ENCODE peak calls at places on chromosomes 6 and 20, in five cellular contexts. T is prostate gland, C is MM.1S, I is fibroblast of lung, J is stomach. W is an unnamed sample. For H3K9me3 and H3K4me1, the result is how much of the 10 kb centered on the place peaks cover.

GRCh38 chr20:21511850-21512633 is 1.8 kb downstream of the NKX2-2 start:
- DNase-seq in T (no peak), C (no peak), I (no peak), J (no peak), W (no peak)

GRCh38 chr6:135346747-135347146 is 150.8 kb downstream of the AHI1 start:
- DNase-seq in T (no peak), C (peak), I (no peak), J (no peak), W (no peak)

GRCh38 chr20:21528870-21529269 is 15.0 kb upstream of the NKX2-2 start:
- DNase-seq in T (no peak), C (no peak), I (no peak), J (no peak), W (no peak)

GRCh38 chr20:63342561-63343459 is 18.3 kb downstream of the CHRNA4 start:
- DNase-seq in T (no peak), C (no peak), I (no peak), J (no peak), W (no peak)

GRCh38 chr6:21634582-21634981 is 41.0 kb downstream of the SOX4 start:
- DNase-seq in T (no peak), C (no peak), I (peak), J (no peak), W (no peak)

GRCh38 chr20:44274303-44275017 is 27.4 kb downstream of the GDAP1L1 start:
- DNase-seq in T (no peak), C (no peak), I (no peak), J (no peak), W (no peak)

GRCh38 chr6:20404641-20405032 is 3.0 kb downstream of the E2F3 start:
- DNase-seq in T (no peak), C (peak), I (peak), J (no peak), W (no peak)

GRCh38 chr20:14634666-14635065 is 297.3 kb upstream of the FLRT3 start:
- DNase-seq in T (no peak), C (no peak), I (no peak), J (no peak), W (no peak)

GRCh38 chr6:76972463-76972862 is 490.8 kb downstream of the HTR1B start:
- DNase-seq in T (no peak), C (no peak), I (no peak), J (no peak), W (no peak)

GRCh38 chr20:63708301-63709148 is 686 bp downstream of the ZGPAT start:
- DNase-seq in T (no peak), C (no peak), I (no peak), J (no peak), W (peak)

GRCh38 chr6:16564430-16564829 is 196.8 kb downstream of the ATXN1 start:
- DNase-seq in T (no peak), C (no peak), I (peak), J (no peak), W (no peak)

GRCh38 chr6:134175532-134176282 is 123.3 kb upstream of the SLC2A12 start:
- DNase-seq in T (peak), C (peak), I (peak), J (peak), W (no peak)

GRCh38 chr20:46089076-46089337 is 755 bp downstream of the NCOA5 start:
- DNase-seq in T (no peak), C (no peak), I (no peak), J (no peak), W (peak)

GRCh38 chr6:71206086-71206485 is 82.5 kb upstream of the OGFRL1 start:
- DNase-seq in T (no peak), C (no peak), I (no peak), J (no peak), W (no peak)

GRCh38 chr6:124434416-124434815 is 527.8 kb upstream of the RNF217 start:
- DNase-seq in T (no peak), C (no peak), I (peak), J (no peak), W (no peak)

GRCh38 chr20:528923-529594 is 14.5 kb downstream of the CSNK2A1 start:
- DNase-seq in T (no peak), C (no peak), I (peak), J (no peak), W (no peak)

GRCh38 chr20:53801609-53802370 is 208.2 kb upstream of the ZNF217 start:
- DNase-seq in T (no peak), C (no peak), I (no peak), J (no peak), W (no peak)

GRCh38 chr20:41185013-41185757 is 47.8 kb downstream of the PLCG1 start:
- DNase-seq in T (no peak), C (no peak), I (no peak), J (peak), W (peak)

GRCh38 chr6:136723780-136724179 is 68.5 kb downstream of the MAP3K5 start:
- DNase-seq in T (no peak), C (peak), I (no peak), J (no peak), W (no peak)

GRCh38 chr6:6517059-6517458 is 71.5 kb upstream of the LY86 start:
- DNase-seq in T (no peak), C (no peak), I (no peak), J (no peak), W (no peak)

GRCh38 chr6:140623498-140623897 is 1249.0 kb upstream of the CITED2 start:
- DNase-seq in T (no peak), C (no peak), I (peak), J (no peak), W (no peak)

GRCh38 chr6:141252828-141253608 is 879.7 kb upstream of the GJE1 start:
- DNase-seq in T (no peak), C (no peak), I (peak), J (no peak), W (no peak)

GRCh38 chr6:24766685-24767462 is 7.9 kb upstream of the GMNN start:
- DNase-seq in T (no peak), C (peak), I (peak), J (no peak), W (no peak)

GRCh38 chr20:38029453-38029852 is 3.8 kb downstream of the TTI1 start:
- DNase-seq in T (no peak), C (no peak), I (no peak), J (no peak), W (no peak)

GRCh38 chr6:34671362-34671761 is 25.2 kb downstream of the ILRUN start:
- DNase-seq in T (no peak), C (no peak), I (peak), J (no peak), W (no peak)

GRCh38 chr6:8492536-8493125 is 57.3 kb upstream of the SLC35B3 start:
- DNase-seq in T (no peak), C (no peak), I (no peak), J (no peak), W (no peak)

GRCh38 chr20:47586648-47587306 is 85.1 kb downstream of the NCOA3 start:
- DNase-seq in T (no peak), C (no peak), I (peak), J (no peak), W (no peak)

GRCh38 chr6:1536526-1537429 is 72.9 kb upstream of the FOXC1 start:
- DNase-seq in T (no peak), C (no peak), I (no peak), J (no peak), W (no peak)

GRCh38 chr6:110066091-110066490 is 88.0 kb downstream of the GPR6 start:
- DNase-seq in T (no peak), C (no peak), I (no peak), J (no peak), W (no peak)

GRCh38 chr6:151058021-151058733 is 181.6 kb upstream of the AKAP12 start:
- DNase-seq in T (no peak), C (no peak), I (no peak), J (no peak), W (no peak)

GRCh38 chr6:12289655-12290489 is at the start of gene EDN1:
- DNase-seq in T (peak), C (peak), I (peak), J (peak), W (peak)

GRCh38 chr20:1813101-1813529 is 82.1 kb upstream of the SIRPA start:
- DNase-seq in T (peak), C (no peak), I (peak), J (peak), W (no peak)

GRCh38 chr6:365835-366234 is 25.7 kb upstream of the IRF4 start:
- DNase-seq in T (no peak), C (no peak), I (no peak), J (no peak), W (peak)
- H3K9me3 ChIP-seq in T (under half), C (under half), I (under half), J (under half), W (under half)

GRCh38 chr20:51469578-51470520 is 72.7 kb downstream of the NFATC2 start:
- DNase-seq in T (no peak), C (no peak), I (no peak), J (no peak), W (peak)
- H3K4me1 ChIP-seq in T (under half), C (under half), I (under half), J (under half), W (under half)

DNA sequence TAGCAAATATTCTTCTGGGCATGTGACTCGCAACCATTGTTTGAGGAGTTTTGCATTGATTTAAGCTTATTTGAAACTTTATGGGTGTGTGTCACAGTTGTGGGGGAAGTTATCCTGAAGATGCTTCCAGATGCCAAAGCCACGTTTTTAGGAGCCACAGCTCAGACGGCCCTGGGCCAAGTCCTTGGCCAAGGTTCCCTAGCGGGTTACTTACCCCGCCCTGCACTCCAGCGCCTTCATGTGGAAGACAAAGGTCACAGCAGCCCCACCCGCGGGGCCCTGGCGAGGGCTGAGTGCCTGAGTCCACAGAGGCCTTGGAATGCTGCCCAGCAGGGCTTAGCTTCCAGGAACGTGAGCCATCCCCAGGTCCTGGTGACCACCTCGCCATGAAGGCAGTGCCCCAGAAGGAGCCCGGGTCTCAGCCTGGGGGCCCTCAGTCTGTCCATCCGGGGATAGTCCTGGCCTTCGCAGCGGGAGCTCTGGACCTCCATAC is 308.3 kb downstream of the CDH4 start:
- DNase-seq in T (no peak), C (no peak), I (peak), J (no peak), W (no peak)
- TF ChIP-seq CTCF in T (no peak), C (no peak), I (no peak), J (no peak), W (peak)

GRCh38 chr6:26646074-26646473 is 13.5 kb downstream of the ZNF322 start:
- DNase-seq in T (no peak), C (no peak), I (no peak), J (no peak), W (no peak)
- H3K9me3 ChIP-seq in T (under half), C (under half), I (under half), J (under half), W (under half)

DNA sequence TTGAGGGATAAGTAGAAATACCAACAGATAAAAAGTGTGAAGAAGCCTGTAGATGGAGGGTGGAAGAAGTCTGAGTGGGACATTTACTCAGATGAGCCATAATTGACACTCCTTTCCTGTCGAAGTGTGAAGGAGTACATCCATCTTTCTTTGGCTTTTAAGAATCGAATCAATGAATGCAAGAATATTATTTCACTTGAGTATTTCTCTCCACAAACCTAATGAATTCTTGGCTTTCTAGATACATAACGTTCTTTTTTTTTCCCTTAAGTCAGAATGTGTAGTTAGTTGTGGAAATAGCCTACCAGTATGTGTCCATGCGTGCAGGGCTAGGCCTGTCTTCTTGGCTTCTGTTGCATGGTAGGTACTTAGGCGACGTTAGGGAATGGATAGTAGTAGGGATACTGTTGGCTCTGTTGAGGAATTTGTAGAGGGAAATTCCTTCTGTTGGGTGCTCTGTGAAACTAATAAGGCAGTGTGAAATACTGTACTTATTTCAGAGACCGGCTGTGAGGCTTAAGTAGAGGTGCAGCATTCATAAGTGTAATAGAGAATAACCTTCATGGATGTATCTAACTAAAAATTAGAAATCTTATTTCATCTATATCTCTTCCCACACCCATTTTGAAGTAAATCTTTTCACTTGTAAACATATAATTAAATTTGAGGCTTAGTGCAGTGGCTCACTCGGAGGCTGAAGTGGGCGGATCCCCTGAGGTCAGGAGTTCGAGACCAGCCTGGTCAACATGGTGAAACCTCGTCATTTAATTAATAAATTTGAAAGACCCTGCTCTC is 1.5 kb downstream of the RPS18 start:
- DNase-seq in T (no peak), C (no peak), I (no peak), J (no peak), W (no peak)
- H3K4me1 ChIP-seq in T (under half), C (under half), I (under half), J (half or more), W (under half)

GRCh38 chr6:122770835-122771601 is 8.5 kb upstream of the FABP7 start:
- DNase-seq in T (no peak), C (no peak), I (peak), J (no peak), W (no peak)
- TF ChIP-seq CTCF in T (no peak), C (no peak), I (no peak), J (peak), W (no peak)

GRCh38 chr20:5309971-5310370 is 6.8 kb downstream of the PROKR2 start:
- DNase-seq in T (no peak), C (no peak), I (no peak), J (no peak), W (no peak)
- H3K9me3 ChIP-seq in T (under half), C (under half), I (under half), J (under half), W (under half)

DNA sequence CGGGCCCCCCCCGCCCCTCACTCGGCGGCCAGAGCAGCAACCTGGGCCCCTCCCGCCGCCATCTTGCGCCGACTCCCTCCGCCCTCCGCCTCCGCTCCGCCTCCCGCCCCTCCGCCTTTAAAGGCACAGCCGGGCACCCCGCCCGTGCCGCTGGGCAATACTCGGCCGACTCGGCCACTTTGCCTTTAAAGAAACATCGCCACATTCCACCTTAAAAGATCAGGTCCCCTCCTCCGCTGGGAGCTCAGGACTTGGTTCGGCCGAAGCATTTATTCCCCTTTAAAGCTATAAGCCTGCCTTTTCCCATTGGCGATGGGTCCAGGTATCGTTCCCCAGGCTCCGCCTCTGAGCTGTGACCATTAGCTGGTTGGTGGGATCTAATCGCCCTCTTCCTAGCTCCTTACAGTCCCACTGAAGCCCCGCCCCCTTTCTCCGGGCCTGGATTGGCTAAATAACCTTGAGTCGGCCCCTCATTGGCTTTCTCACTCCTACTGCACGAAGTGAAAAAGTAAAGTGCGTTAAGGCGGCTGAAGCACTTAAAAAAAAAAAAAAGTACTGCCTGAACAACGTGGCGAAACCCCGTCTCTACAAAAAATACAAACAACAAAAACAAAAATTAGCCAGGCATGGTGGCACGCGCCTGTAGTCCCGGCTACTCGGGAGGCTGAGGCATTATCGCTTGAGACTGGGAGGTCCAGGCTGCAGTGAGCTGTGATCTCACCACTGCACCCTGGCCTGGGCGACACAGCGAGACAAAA is at the start of gene ZBTB22:
- DNase-seq in T (peak), C (peak), I (peak), J (peak), W (peak)
- H3K4me1 ChIP-seq in T (under half), C (under half), I (under half), J (half or more), W (under half)

GRCh38 chr6:31597006-31597405 is 4.2 kb upstream of the NCR3 start:
- DNase-seq in T (no peak), C (peak), I (peak), J (no peak), W (no peak)
- TF ChIP-seq CTCF in T (no peak), C (peak), I (peak), J (no peak), W (peak)

DNA sequence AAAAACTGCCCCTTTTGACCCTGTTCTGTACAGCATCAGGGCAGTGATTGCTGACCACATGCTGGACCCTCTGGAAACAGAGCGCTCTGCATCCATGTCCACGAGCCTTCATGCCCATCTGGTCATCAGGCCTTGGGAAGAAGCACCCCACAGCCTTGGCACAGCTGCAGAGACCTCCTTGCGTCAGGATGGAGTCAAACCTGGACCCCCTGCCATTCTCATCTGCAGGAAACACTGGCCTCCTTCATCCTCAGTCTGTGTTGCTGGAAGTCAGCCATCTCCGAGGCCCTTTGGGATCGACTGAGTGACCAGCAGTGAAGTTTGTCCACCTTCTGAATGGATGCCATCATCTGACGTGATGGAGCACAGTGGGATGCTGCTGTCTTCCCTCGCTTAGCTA is 2138.3 kb upstream of the DEFB115 start:
- DNase-seq in T (no peak), C (no peak), I (no peak), J (no peak), W (no peak)
- H3K9me3 ChIP-seq in T (under half), C (under half), I (under half), J (under half), W (under half)

W was measured in RWPE2.